ENCODE peak calls at places on chromosomes 4 and X, in six cellular contexts. S, Y, V, F, N and E are unnamed samples.

GRCh38 chrX:13293700-13294099 is 26.2 kb downstream of the ATXN3L start:
- ATAC-seq in S (no peak), Y (peak; percentile 14), V (no peak), F (no peak), N (no peak), E (no peak)

GRCh38 chrX:153578200-153578835 is 20.6 kb downstream of the CCNQ start:
- ATAC-seq in S (no peak), Y (no peak), V (peak; percentile 46), F (no peak), N (no peak), E (no peak)

GRCh38 chr4:25283948-25284347 is 28.6 kb upstream of the ZCCHC4 start:
- ATAC-seq in S (no peak), Y (no peak), V (peak; percentile 67), F (no peak), N (no peak), E (no peak)

GRCh38 chr4:54902261-54902660 is 223.1 kb downstream of the KDR start:
- ATAC-seq in S (no peak), Y (no peak), V (no peak), F (peak; percentile 49), N (no peak), E (no peak)

GRCh38 chr4:53620956-53621355 is 29.7 kb upstream of the LNX1 start:
- ATAC-seq in S (no peak), Y (peak; percentile 39), V (no peak), F (no peak), N (no peak), E (no peak)

GRCh38 chrX:47384502-47384901 is 14.1 kb downstream of the ZNF157 start:
- ATAC-seq in S (peak; percentile 47), Y (peak; percentile 89), V (peak; percentile 73), F (peak; percentile 84), N (peak; percentile 92), E (peak; percentile 19)

GRCh38 chrX:118847676-118848075 is 24.1 kb downstream of the ZCCHC12 start:
- ATAC-seq in S (peak; percentile 71), Y (peak; percentile 82), V (no peak), F (no peak), N (peak; percentile 66), E (peak; percentile 67)

GRCh38 chrX:112826020-112826419 is 14.6 kb downstream of the AMOT start:
- ATAC-seq in S (no peak), Y (no peak), V (no peak), F (no peak), N (no peak), E (no peak)

GRCh38 chr4:1019726-1020470 is 8.5 kb downstream of the FGFRL1 start:
- ATAC-seq in S (no peak), Y (peak; percentile 22), V (no peak), F (no peak), N (no peak), E (no peak)

GRCh38 chr4:81914623-81915022 is 442.9 kb upstream of the RASGEF1B start:
- ATAC-seq in S (no peak), Y (no peak), V (no peak), F (no peak), N (peak; percentile 62), E (no peak)

DNA sequence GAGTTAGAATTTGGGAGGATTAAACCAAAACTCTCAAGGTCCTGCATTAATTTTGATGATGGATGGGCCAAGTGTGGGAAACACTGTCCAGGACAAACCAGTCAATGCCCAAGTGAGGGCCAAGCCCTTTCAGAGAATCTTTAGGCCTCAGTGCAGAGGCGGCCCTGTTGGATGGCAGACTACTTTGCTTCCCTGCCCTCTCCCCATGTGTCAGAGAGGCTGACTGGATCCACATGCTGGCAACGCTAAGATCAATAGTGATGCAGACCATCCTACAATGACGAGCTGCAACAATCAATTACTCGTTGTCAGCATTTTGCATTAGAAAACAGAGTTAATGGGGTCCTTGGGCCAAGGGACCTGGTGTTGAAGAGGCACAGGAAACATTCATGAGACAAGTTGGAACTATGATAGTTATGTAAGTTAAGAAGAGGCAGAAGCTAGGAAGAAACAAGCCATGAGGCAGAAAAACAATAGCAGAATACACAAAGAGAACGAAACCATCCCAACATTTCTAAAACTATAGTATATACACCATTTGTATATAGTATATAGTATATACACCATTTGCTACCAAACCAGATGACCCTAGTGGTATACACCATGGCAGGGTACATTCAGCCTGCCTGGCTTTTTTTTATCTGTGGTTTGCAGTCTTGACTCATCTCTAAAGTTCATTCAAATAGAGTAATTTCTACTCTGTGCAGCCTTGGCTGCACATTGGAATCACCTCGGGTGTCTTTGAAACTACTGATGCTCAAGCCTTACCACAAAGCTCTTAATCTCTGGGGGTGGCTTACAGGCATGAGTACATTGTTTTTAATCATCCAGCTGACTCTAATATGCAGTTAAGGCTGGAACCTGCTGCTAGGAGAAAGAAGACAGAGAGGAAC is 147.7 kb upstream of the GYPA start:
- ATAC-seq in S (no peak), Y (no peak), V (no peak), F (no peak), N (peak; percentile 54), E (no peak)
- TF ChIP-seq EP300 in S (no peak), Y (no peak), V (no peak), F (no peak), N (no peak), E (no peak)

GRCh38 chr4:184420881-184421416 is 53.4 kb downstream of the IRF2 start:
- ATAC-seq in S (no peak), Y (no peak), V (no peak), F (no peak), N (peak; percentile 82), E (no peak)
- H3K4me1 ChIP-seq in S (peaks cover 18% of the 10 kb centered on the region), Y (peaks cover 20% of the 10 kb centered on the region), V (no peaks in the 10 kb centered on the region), F (peaks cover 18% of the 10 kb centered on the region), N (peaks cover 69% of the 10 kb centered on the region), E (peaks cover 46% of the 10 kb centered on the region)

GRCh38 chr4:91600301-91600700 is 703.5 kb upstream of the GRID2 start:
- ATAC-seq in S (no peak), Y (no peak), V (no peak), F (no peak), N (no peak), E (no peak)
- TF ChIP-seq EP300 in S (no peak), Y (no peak), V (no peak), F (no peak), N (no peak), E (no peak)

DNA sequence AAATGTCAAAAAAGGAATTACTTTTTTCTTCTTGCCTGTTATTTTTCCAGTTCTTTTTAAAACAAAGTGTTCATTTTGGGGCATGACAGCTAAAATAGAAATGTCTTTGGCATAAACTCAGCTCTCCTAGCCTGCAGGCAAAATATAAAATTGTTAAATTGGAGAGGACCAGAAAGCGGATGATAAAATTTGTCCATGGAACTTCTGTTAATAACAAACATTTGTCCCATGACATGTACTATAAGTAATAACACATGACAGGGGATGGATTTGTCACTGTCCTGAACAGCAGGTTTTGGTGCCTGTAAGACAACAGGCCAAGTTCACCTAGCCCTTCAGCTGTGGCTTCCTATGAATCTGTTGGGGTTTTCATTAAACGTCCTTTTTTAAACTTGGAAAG is 184.0 kb upstream of the TTC29 start:
- ATAC-seq in S (no peak), Y (no peak), V (no peak), F (no peak), N (no peak), E (no peak)
- H3K4me1 ChIP-seq in S (no peaks in the 10 kb centered on the region), Y (no peaks in the 10 kb centered on the region), V (no peaks in the 10 kb centered on the region), F (no peaks in the 10 kb centered on the region), N (no peaks in the 10 kb centered on the region), E (no peaks in the 10 kb centered on the region)

GRCh38 chrX:131831185-131831520 is 191.9 kb upstream of the STK26 start:
- ATAC-seq in S (no peak), Y (no peak), V (no peak), F (peak; percentile 32), N (no peak), E (peak; percentile 33)

GRCh38 chrX:131827935-131828334 is 195.2 kb upstream of the STK26 start:
- ATAC-seq in S (no peak), Y (peak; percentile 71), V (no peak), F (no peak), N (peak; percentile 70), E (no peak)

GRCh38 chrX:131828482-131828881 is 194.6 kb upstream of the STK26 start:
- ATAC-seq in S (no peak), Y (peak; percentile 27), V (no peak), F (no peak), N (peak; percentile 31), E (no peak)

GRCh38 chrX:131826572-131826971 is 196.5 kb upstream of the STK26 start:
- ATAC-seq in S (no peak), Y (no peak), V (no peak), F (no peak), N (no peak), E (no peak)

DNA sequence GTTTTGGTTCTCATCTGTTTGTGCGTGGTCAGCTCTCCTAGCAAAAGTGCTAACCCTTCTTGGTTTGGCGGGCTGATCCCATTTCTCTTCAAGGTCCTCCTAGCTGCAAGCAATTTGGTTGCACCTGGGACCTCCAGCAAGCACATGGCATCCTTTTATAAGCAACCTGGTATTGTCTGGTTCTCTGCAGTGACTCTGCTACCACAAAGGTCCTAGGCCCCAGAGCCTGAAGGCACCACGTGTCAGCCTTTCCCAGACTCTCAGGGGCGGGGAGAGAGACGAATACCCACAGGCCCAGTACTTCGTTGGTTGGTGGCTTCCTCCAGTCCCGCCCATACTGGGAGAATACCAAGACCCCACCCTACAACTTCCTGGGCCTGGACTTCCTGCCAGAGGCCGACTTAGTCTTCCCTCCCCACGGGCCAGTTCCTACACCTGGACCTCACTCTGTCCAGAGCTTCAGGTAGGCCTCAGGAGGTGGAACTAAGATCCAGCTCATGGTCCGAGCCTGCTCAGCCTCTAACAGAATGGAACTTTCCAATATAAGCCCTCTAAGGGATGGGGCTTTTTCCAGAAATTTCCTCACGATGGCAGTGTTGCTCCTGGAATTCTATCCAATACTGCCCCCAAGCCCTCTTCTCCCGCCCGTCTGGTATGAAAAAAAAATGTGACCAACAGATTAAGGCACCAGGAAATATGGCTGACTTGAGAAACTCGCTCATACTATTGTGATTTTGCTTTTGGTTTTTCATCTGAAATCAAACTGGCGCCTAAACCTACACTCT is 192.5 kb upstream of the STK26 start:
- ATAC-seq in S (peak; percentile 66), Y (peak; percentile 96), V (peak; percentile 99), F (peak; percentile 90), N (peak; percentile 88), E (peak; percentile 93)
- TF ChIP-seq EP300 in S (no peak), Y (peak; percentile 68), V (no peak), F (no peak), N (no peak), E (no peak)